ENCODE peak calls at places on chromosomes 2 and 18, in six cellular contexts. R, L, A, B, M and Q are unnamed samples.

GRCh38 chr2:236164201-236164982 is 3.8 kb downstream of the GBX2 start:
- DNase-seq in A (no peak), R (no peak), B (no peak), M (no peak), L (peak), Q (no peak)

GRCh38 chr2:59019551-59020164 is 778.5 kb upstream of the FANCL start:
- DNase-seq in R (no peak), A (no peak), B (no peak), M (no peak), L (no peak), Q (no peak)

GRCh38 chr18:76351961-76352581 is 143.0 kb downstream of the ZNF516 start:
- DNase-seq in A (peak), M (peak), L (peak), B (no peak), R (no peak), Q (no peak)

GRCh38 chr2:27020337-27020948 is 12.3 kb upstream of the TMEM214 start:
- DNase-seq in A (no peak), L (no peak), M (no peak), B (no peak), R (no peak), Q (no peak)

GRCh38 chr2:181389524-181389923 is 67.7 kb upstream of the ITGA4 start:
- DNase-seq in M (no peak), L (no peak), A (no peak), R (no peak), B (no peak), Q (no peak)

GRCh38 chr2:205051417-205051816 is 506.1 kb downstream of the PARD3B start:
- DNase-seq in R (no peak), A (no peak), L (no peak), B (no peak), M (no peak), Q (no peak)

GRCh38 chr2:238855299-238855698 is 7.4 kb downstream of the TWIST2 start:
- DNase-seq in B (no peak), L (peak), M (no peak), A (no peak), R (no peak), Q (no peak)

GRCh38 chr18:76620326-76620813 is 125.3 kb upstream of the ZNF516 start:
- DNase-seq in R (peak), B (no peak), M (no peak), A (peak), L (peak), Q (no peak)

GRCh38 chr2:85308951-85309555 is 18.7 kb downstream of the TGOLN2 start:
- DNase-seq in B (no peak), M (peak), R (no peak), A (peak), L (peak), Q (no peak)

GRCh38 chr2:176174382-176174834 is 14.1 kb upstream of the HOXD1 start:
- DNase-seq in M (no peak), A (no peak), L (no peak), R (no peak), B (no peak), Q (no peak)